ENCODE peak calls at places on chromosomes 16 and 17, in four cellular contexts. E, M, Q and U are unnamed samples.

GRCh38 chr17:77489898-77490265 is 349.1 kb downstream of the SEC14L1 start:
- DNase-seq in E (no peak), M (no peak), Q (no peak), U (no peak)

GRCh38 chr16:47925811-47926460 is 229.9 kb downstream of the ABCC12 start:
- DNase-seq in E (no peak), M (peak), Q (no peak), U (no peak)

GRCh38 chr17:10295728-10296343 is 77.0 kb downstream of the MYH13 start:
- DNase-seq in E (peak), M (peak), Q (peak), U (peak)

GRCh38 chr17:63998721-63999679 is 849 bp downstream of the PRR29 start:
- DNase-seq in E (peak), M (no peak), Q (no peak), U (no peak)

GRCh38 chr17:75753514-75754377 is 11.2 kb downstream of the GALK1 start:
- DNase-seq in E (peak), M (no peak), Q (peak), U (no peak)

GRCh38 chr16:75566889-75567255 is 693 bp downstream of the GABARAPL2 start:
- DNase-seq in E (no peak), M (no peak), Q (no peak), U (no peak)

GRCh38 chr17:63222655-63223054 is 223.5 kb downstream of the CYB561 start:
- DNase-seq in E (no peak), M (peak), Q (no peak), U (no peak)

GRCh38 chr17:10743316-10744009 is 13.6 kb upstream of the TMEM220 start:
- DNase-seq in E (no peak), M (no peak), Q (no peak), U (no peak)

GRCh38 chr16:66923247-66923851 is 2.0 kb downstream of the RRAD start:
- DNase-seq in E (no peak), M (no peak), Q (no peak), U (no peak)

GRCh38 chr16:80454802-80455201 is 86.0 kb upstream of the DYNLRB2 start:
- DNase-seq in E (no peak), M (no peak), Q (no peak), U (no peak)

GRCh38 chr16:68083239-68083781 is 1.9 kb upstream of the NFATC3 start:
- DNase-seq in E (no peak), M (no peak), Q (no peak), U (no peak)

GRCh38 chr17:49604314-49604869 is 28.7 kb downstream of the NXPH3 start:
- DNase-seq in E (no peak), M (no peak), Q (no peak), U (no peak)

GRCh38 chr16:17173134-17173729 is 297.5 kb downstream of the XYLT1 start:
- DNase-seq in E (no peak), M (peak), Q (no peak), U (no peak)

GRCh38 chr17:76447931-76448652 is 4.9 kb downstream of the UBE2O start:
- DNase-seq in E (no peak), M (peak), Q (no peak), U (no peak)

GRCh38 chr17:76659928-76660614 is 16.5 kb upstream of the ST6GALNAC1 start:
- DNase-seq in E (no peak), M (no peak), Q (no peak), U (no peak)

GRCh38 chr17:74244543-74244942 is 29.5 kb upstream of the DNAI2 start:
- DNase-seq in E (no peak), M (no peak), Q (no peak), U (no peak)

GRCh38 chr17:8312726-8313600 is 2.9 kb downstream of the ARHGEF15 start:
- DNase-seq in E (no peak), M (no peak), Q (no peak), U (no peak)

GRCh38 chr16:87297918-87298631 is 19.1 kb downstream of the C16orf95 start:
- DNase-seq in E (peak), M (no peak), Q (peak), U (no peak)

GRCh38 chr17:62014526-62014925 is 50.6 kb downstream of the MED13 start:
- DNase-seq in E (no peak), M (no peak), Q (no peak), U (no peak)